ENCODE peak calls at places on chromosome 21, in eight cellular contexts. W, C, P, U, V, F, A and I are unnamed samples. For H3K9me3, the result is how much of the 10 kb centered on the place peaks cover.

GRCh38 chr21:17429936-17430335 is 82.9 kb upstream of the CXADR start:
- DNase-seq in F (no peak), P (no peak), U (no peak), C (no peak), A (no peak), V (no peak), W (no peak), I (no peak)

GRCh38 chr21:43313939-43314405 is 113.0 kb downstream of the SIK1 start:
- DNase-seq in P (no peak), W (no peak), A (no peak), V (no peak), F (no peak), U (no peak), C (no peak), I (no peak)

GRCh38 chr21:25240974-25241373 is 366.3 kb downstream of the MRPL39 start:
- DNase-seq in V (no peak), U (no peak), P (no peak), A (no peak), W (no peak), F (no peak), C (no peak), I (no peak)

GRCh38 chr21:18147678-18148077 is 97.0 kb upstream of the CHODL start:
- DNase-seq in V (no peak), A (no peak), W (no peak), C (no peak), P (no peak), U (no peak), F (no peak), I (no peak)

GRCh38 chr21:33078907-33079582 is 9.1 kb downstream of the OLIG1 start:
- DNase-seq in V (no peak), W (peak), A (no peak), U (no peak), C (no peak), P (no peak), F (no peak), I (no peak)

GRCh38 chr21:31801551-31802234 is 69.8 kb upstream of the SCAF4 start:
- DNase-seq in A (no peak), W (no peak), P (no peak), F (no peak), C (no peak), V (no peak), U (no peak), I (no peak)

GRCh38 chr21:44684483-44684882 is 2.5 kb upstream of the KRTAP12-1 start:
- DNase-seq in C (no peak), V (no peak), A (no peak), W (no peak), P (no peak), F (no peak), U (no peak), I (no peak)

GRCh38 chr21:43868461-43868860 is 3.4 kb downstream of the AGPAT3 start:
- DNase-seq in V (no peak), F (no peak), W (no peak), A (no peak), P (no peak), C (no peak), U (no peak), I (no peak)

GRCh38 chr21:46627726-46628125 is 7.7 kb upstream of the PRMT2 start:
- DNase-seq in W (no peak), P (no peak), F (no peak), C (no peak), U (no peak), V (no peak), A (no peak), I (no peak)

GRCh38 chr21:14526816-14527689 is 19.1 kb downstream of the SAMSN1 start:
- DNase-seq in U (no peak), V (no peak), P (no peak), A (no peak), C (no peak), F (no peak), W (no peak), I (no peak)

GRCh38 chr21:25938673-25939395 is 204.1 kb downstream of the GABPA start:
- DNase-seq in W (no peak), A (no peak), P (peak), V (peak), C (no peak), F (no peak), U (no peak), I (no peak)

GRCh38 chr21:45598666-45599065 is 44.9 kb upstream of the PCBP3 start:
- DNase-seq in U (no peak), C (no peak), V (no peak), F (no peak), P (peak), A (no peak), W (no peak), I (no peak)

GRCh38 chr21:45615145-45615711 is 28.3 kb upstream of the PCBP3 start:
- DNase-seq in F (no peak), W (peak), V (no peak), A (peak), P (peak), U (no peak), C (peak), I (no peak)

GRCh38 chr21:46118871-46119564 is 21.1 kb downstream of the COL6A2 start:
- DNase-seq in A (no peak), C (peak), U (peak), V (no peak), W (no peak), P (peak), F (peak), I (peak)

GRCh38 chr21:14531927-14532326 is 14.2 kb downstream of the SAMSN1 start:
- DNase-seq in P (no peak), C (no peak), V (no peak), F (peak), A (no peak), U (no peak), W (no peak), I (no peak)

GRCh38 chr21:44057055-44057454 is 44.9 kb downstream of the TRAPPC10 start:
- DNase-seq in W (no peak), A (no peak), C (no peak), P (no peak), F (no peak), U (no peak), V (no peak), I (no peak)

GRCh38 chr21:26732442-26733221 is 112.6 kb downstream of the ADAMTS1 start:
- DNase-seq in V (peak), C (no peak), F (peak), P (peak), A (no peak), U (peak), W (peak), I (peak)

GRCh38 chr21:14527690-14528652 is 18.1 kb downstream of the SAMSN1 start:
- DNase-seq in W (no peak), C (no peak), U (no peak), F (no peak), P (no peak), V (no peak), A (no peak), I (no peak)

GRCh38 chr21:45364464-45365185 is 40.3 kb upstream of the COL18A1 start:
- DNase-seq in F (no peak), P (no peak), V (peak), W (peak), C (no peak), A (no peak), U (peak), I (peak)

GRCh38 chr21:41800425-41801186 is 33.8 kb upstream of the RIPK4 start:
- DNase-seq in F (no peak), U (no peak), V (no peak), C (no peak), P (no peak), W (no peak), A (no peak), I (no peak)

GRCh38 chr21:41799763-41800162 is 32.9 kb upstream of the RIPK4 start:
- DNase-seq in C (no peak), A (no peak), P (no peak), W (no peak), U (no peak), F (no peak), V (no peak), I (no peak)

GRCh38 chr21:41796476-41797080 is 29.7 kb upstream of the RIPK4 start:
- DNase-seq in W (no peak), U (no peak), C (no peak), F (no peak), V (no peak), P (no peak), A (no peak), I (no peak)

GRCh38 chr21:41801256-41801655 is 34.4 kb upstream of the RIPK4 start:
- DNase-seq in C (no peak), P (no peak), W (no peak), U (no peak), F (no peak), V (no peak), A (no peak), I (no peak)

GRCh38 chr21:41798326-41798725 is 31.5 kb upstream of the RIPK4 start:
- DNase-seq in A (no peak), P (no peak), V (no peak), C (no peak), W (no peak), U (no peak), F (no peak), I (no peak)
- H3K4me3 ChIP-seq in A (no peak), P (no peak), V (no peak), C (no peak), W (no peak), U (no peak), F (no peak), I (no peak)

DNA sequence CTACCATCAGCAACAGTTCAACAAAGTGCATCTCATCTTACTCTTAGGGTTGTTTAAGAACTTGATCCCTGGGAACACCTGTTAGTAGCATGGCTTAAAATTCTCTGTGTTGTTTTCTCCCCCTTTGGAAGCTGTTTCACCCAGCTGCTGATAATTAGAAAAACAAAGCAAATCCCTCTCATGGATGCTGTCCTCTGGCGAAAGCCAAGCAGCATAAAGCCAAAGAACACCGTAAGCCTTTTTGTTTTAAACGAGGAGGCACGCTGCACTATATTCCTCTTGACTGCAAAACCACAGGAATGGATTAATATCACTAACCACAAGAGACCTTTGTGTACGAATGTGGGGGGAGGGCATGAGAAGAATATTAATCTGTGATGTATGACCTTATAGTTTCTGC is 923.2 kb downstream of the LTN1 start:
- DNase-seq in V (no peak), A (no peak), F (no peak), C (no peak), P (no peak), U (no peak), W (peak), I (no peak)
- H3K9me3 ChIP-seq in V (under half), A (under half), F (under half), C (under half), P (under half), U (under half), W (under half), I (under half)

GRCh38 chr21:38811257-38811656 is 5.5 kb downstream of the ETS2 start:
- DNase-seq in C (no peak), P (no peak), A (no peak), W (peak), U (no peak), F (no peak), V (peak), I (no peak)
- H3K4me3 ChIP-seq in C (no peak), P (no peak), A (no peak), W (no peak), U (no peak), F (no peak), V (no peak), I (no peak)

DNA sequence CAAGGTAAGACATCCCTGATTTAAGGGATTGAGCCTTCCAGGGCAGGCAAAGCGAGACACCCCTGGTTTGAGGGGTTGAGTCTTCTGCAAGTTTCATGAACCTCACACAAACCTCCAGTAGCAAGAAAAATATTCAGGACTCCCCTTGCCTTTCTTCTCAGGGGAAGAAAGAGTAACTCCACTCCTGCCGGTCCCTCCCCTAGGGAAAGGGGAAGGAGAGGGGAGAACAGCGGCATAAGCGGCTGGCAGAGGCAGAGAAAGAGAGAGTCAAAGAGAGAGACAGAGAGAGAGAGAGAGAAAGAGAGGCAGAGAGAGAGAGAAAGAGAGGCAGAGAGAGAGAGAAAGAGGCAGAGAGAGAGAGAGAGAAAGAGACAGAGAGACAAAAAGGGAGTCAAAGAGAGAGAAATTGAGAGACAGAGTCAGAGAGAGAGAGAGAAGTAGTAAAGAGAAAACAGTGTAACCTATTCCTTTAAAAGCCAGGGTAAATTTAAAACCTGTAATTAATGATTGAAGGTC is 29.5 kb upstream of the CBR3 start:
- DNase-seq in A (no peak), V (no peak), C (no peak), P (no peak), F (no peak), U (no peak), W (no peak), I (no peak)
- H3K9me3 ChIP-seq in A (under half), V (under half), C (under half), P (under half), F (under half), U (under half), W (under half), I (under half)

GRCh38 chr21:39347537-39347936 is 1.4 kb downstream of the HMGN1 start:
- DNase-seq in V (peak), W (no peak), C (no peak), P (no peak), U (no peak), A (no peak), F (no peak), I (no peak)

GRCh38 chr21:39344848-39345247 is 4.0 kb downstream of the HMGN1 start:
- DNase-seq in U (no peak), A (no peak), F (no peak), C (no peak), V (no peak), P (no peak), W (no peak), I (no peak)

GRCh38 chr21:39348040-39348354 is 891 bp downstream of the HMGN1 start:
- DNase-seq in F (no peak), V (no peak), W (no peak), C (no peak), A (no peak), U (no peak), P (no peak), I (no peak)

GRCh38 chr21:39346671-39347327 is 2.1 kb downstream of the HMGN1 start:
- DNase-seq in U (no peak), A (no peak), P (no peak), F (no peak), C (no peak), W (no peak), V (no peak), I (no peak)

GRCh38 chr21:39345440-39345839 is 3.4 kb downstream of the HMGN1 start:
- DNase-seq in A (no peak), F (no peak), W (no peak), C (no peak), U (no peak), P (no peak), V (no peak), I (no peak)
- H3K4me3 ChIP-seq in A (no peak), F (peak), W (no peak), C (no peak), U (no peak), P (peak), V (no peak), I (no peak)

GRCh38 chr21:23534833-23535232 is 2072.4 kb downstream of the MRPL39 start:
- DNase-seq in W (no peak), F (no peak), P (no peak), C (no peak), U (no peak), V (no peak), A (no peak), I (no peak)
- H3K9me3 ChIP-seq in W (under half), F (under half), P (under half), C (under half), U (under half), V (under half), A (under half), I (under half)